ENCODE peak calls at places on chromosomes 13 and 19, in nine cellular contexts. R, L, B, W, E, T, Q, P and X are unnamed samples.

GRCh38 chr19:55676889-55677505 is 2.0 kb downstream of the EPN1 start:
- DNase-seq in R (no peak), L (no peak), B (no peak), W (no peak), E (no peak), T (no peak), Q (no peak), P (no peak), X (no peak)

GRCh38 chr13:45119990-45120864 is at the start of gene GTF2F2:
- DNase-seq in R (peak; percentile 96), L (peak; percentile 95), B (peak; percentile 91), W (peak; percentile 72), E (peak; percentile 75), T (peak; percentile 91), Q (peak; percentile 71), P (peak; percentile 92), X (peak; percentile 95)

GRCh38 chr19:35266149-35266903 is 2.4 kb upstream of the USF2 start:
- DNase-seq in R (peak; percentile 76), L (no peak), B (no peak), W (no peak), E (no peak), T (peak; percentile 10), Q (no peak), P (peak; percentile 37), X (peak; percentile 77)

GRCh38 chr13:111476197-111476596 is 155.8 kb downstream of the TEX29 start:
- DNase-seq in R (no peak), L (no peak), B (no peak), W (no peak), E (no peak), T (no peak), Q (no peak), P (no peak), X (no peak)

GRCh38 chr13:42396501-42396900 is 124.5 kb downstream of the AKAP11 start:
- DNase-seq in R (peak; percentile 83), L (no peak), B (no peak), W (no peak), E (no peak), T (no peak), Q (no peak), P (no peak), X (no peak)

GRCh38 chr13:94112227-94112626 is 367.3 kb downstream of the DCT start:
- DNase-seq in R (no peak), L (no peak), B (no peak), W (no peak), E (no peak), T (no peak), Q (peak; percentile 59), P (no peak), X (no peak)

GRCh38 chr13:79867248-79867647 is 386.3 kb downstream of the NDFIP2 start:
- DNase-seq in R (no peak), L (no peak), B (no peak), W (no peak), E (no peak), T (no peak), Q (no peak), P (no peak), X (no peak)

GRCh38 chr13:77026255-77026782 is 640 bp downstream of the FBXL3 start:
- DNase-seq in R (peak; percentile 96), L (peak; percentile 76), B (peak; percentile 71), W (peak; percentile 42), E (peak; percentile 67), T (peak; percentile 41), Q (no peak), P (peak; percentile 77), X (no peak)

GRCh38 chr19:11321206-11322126 is 18.0 kb downstream of the RAB3D start:
- DNase-seq in R (peak; percentile 76), L (no peak), B (no peak), W (no peak), E (no peak), T (peak; percentile 78), Q (no peak), P (no peak), X (no peak)

GRCh38 chr19:47095707-47096704 is 17.6 kb downstream of the ZC3H4 start:
- DNase-seq in R (no peak), L (no peak), B (no peak), W (no peak), E (no peak), T (no peak), Q (no peak), P (no peak), X (peak; percentile 54)

GRCh38 chr19:50264483-50265186 is 61.2 kb downstream of the MYH14 start:
- DNase-seq in R (no peak), L (no peak), B (no peak), W (no peak), E (no peak), T (no peak), Q (no peak), P (no peak), X (no peak)

GRCh38 chr19:8363803-8364771 is at the start of gene ANGPTL4:
- DNase-seq in R (peak; percentile 69), L (peak; percentile 83), B (peak; percentile 62), W (no peak), E (no peak), T (peak; percentile 74), Q (no peak), P (peak; percentile 76), X (no peak)
- TF ChIP-seq CTCF in R (no peak), L (peak; percentile 31), B (no peak), W (peak; percentile 7), E (no peak), T (peak; percentile 53), Q (peak; percentile 19), P (peak; percentile 38), X (peak; percentile 63)

GRCh38 chr13:113309481-113309880 is 12.4 kb downstream of the LAMP1 start:
- DNase-seq in R (no peak), L (no peak), B (no peak), W (no peak), E (no peak), T (no peak), Q (no peak), P (no peak), X (no peak)
- TF ChIP-seq CTCF in R (no peak), L (no peak), B (no peak), W (no peak), E (no peak), T (no peak), Q (no peak), P (no peak), X (no peak)

GRCh38 chr19:58150328-58150921 is at the start of gene ZNF329:
- DNase-seq in R (peak; percentile 96), L (peak; percentile 94), B (peak; percentile 90), W (peak; percentile 32), E (peak; percentile 80), T (peak; percentile 90), Q (peak; percentile 33), P (peak; percentile 94), X (peak; percentile 95)
- TF ChIP-seq CTCF in R (peak; percentile 24), L (no peak), B (no peak), W (no peak), E (no peak), T (no peak), Q (no peak), P (no peak), X (no peak)

GRCh38 chr13:67642638-67643037 is 412.5 kb upstream of the PCDH9 start:
- DNase-seq in R (no peak), L (no peak), B (no peak), W (no peak), E (no peak), T (no peak), Q (no peak), P (no peak), X (no peak)

GRCh38 chr13:67643656-67644055 is 413.5 kb upstream of the PCDH9 start:
- DNase-seq in R (no peak), L (peak; percentile 50), B (no peak), W (no peak), E (no peak), T (no peak), Q (no peak), P (no peak), X (no peak)
- TF ChIP-seq CTCF in R (no peak), L (peak; percentile 46), B (no peak), W (no peak), E (no peak), T (no peak), Q (no peak), P (no peak), X (no peak)

DNA sequence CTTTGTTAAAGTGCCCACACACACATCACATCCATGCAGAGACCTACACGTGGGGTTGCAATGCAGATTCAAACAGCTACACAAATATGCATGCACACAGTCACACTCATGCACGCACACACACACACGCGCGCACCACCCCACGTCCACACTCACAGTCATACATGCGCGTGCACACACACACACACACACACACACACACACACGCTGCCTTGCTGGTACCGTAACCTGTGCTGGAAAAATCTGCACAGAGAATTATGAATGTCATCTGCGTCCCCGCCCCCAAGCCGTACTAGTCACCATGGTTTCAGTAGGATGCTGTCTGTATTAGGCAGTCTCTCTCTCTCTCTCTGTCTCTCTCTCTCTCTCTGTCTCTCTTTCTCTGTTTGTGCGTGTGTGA is 26.2 kb upstream of the DPP9 start:
- DNase-seq in R (no peak), L (no peak), B (no peak), W (no peak), E (no peak), T (no peak), Q (no peak), P (no peak), X (no peak)
- TF ChIP-seq CTCF in R (no peak), L (no peak), B (no peak), W (no peak), E (no peak), T (no peak), Q (no peak), P (no peak), X (no peak)